ENCODE peak calls at places on chromosomes 3 and 15, in six cellular contexts. A is T-helper 9 cell, R is ureter, B is NCI-H1105, O is iPS DF 19.7, L is NCI-H1930. C is an unnamed sample.

GRCh38 chr3:98823791-98824190 is 60.7 kb downstream of the ST3GAL6 start:
- DNase-seq in A (no peak), R (no peak), B (no peak), O (no peak), L (no peak), C (no peak)

GRCh38 chr3:183455064-183455463 is 26.6 kb upstream of the MCF2L2 start:
- DNase-seq in A (no peak), R (no peak), B (no peak), O (no peak), L (peak; percentile 43), C (no peak)

GRCh38 chr3:16300881-16301359 is 35.9 kb downstream of the OXNAD1 start:
- DNase-seq in A (peak; percentile 23), R (no peak), B (no peak), O (no peak), L (no peak), C (no peak)

GRCh38 chr3:157175678-157176077 is 15.7 kb upstream of the CCNL1 start:
- DNase-seq in A (no peak), R (no peak), B (peak; percentile 22), O (no peak), L (no peak), C (no peak)

GRCh38 chr3:111739241-111739952 is 119.7 kb upstream of the PHLDB2 start:
- DNase-seq in A (no peak), R (no peak), B (no peak), O (no peak), L (no peak), C (no peak)

GRCh38 chr3:179666030-179666429 is 13.2 kb downstream of the USP13 start:
- DNase-seq in A (no peak), R (no peak), B (no peak), O (no peak), L (no peak), C (no peak)

GRCh38 chr15:64045774-64046346 is 425 bp downstream of the DAPK2 start:
- DNase-seq in A (peak; percentile 15), R (no peak), B (no peak), O (no peak), L (no peak), C (no peak)

GRCh38 chr3:8840556-8840955 is 71.1 kb upstream of the OXTR start:
- DNase-seq in A (no peak), R (no peak), B (no peak), O (no peak), L (no peak), C (no peak)

GRCh38 chr3:196968233-196969000 is at the start of gene PIGZ:
- DNase-seq in A (peak; percentile 12), R (no peak), B (peak; percentile 15), O (no peak), L (peak; percentile 31), C (no peak)

GRCh38 chr3:112734171-112734570 is 93.2 kb upstream of the CCDC80 start:
- DNase-seq in A (no peak), R (no peak), B (no peak), O (no peak), L (no peak), C (no peak)

GRCh38 chr3:12719984-12720656 is 38.9 kb downstream of the TMEM40 start:
- DNase-seq in A (peak; percentile 49), R (peak; percentile 79), B (peak; percentile 39), O (peak; percentile 45), L (peak; percentile 37), C (no peak)

GRCh38 chr3:51963951-51964451 is 3.3 kb downstream of the PCBP4 start:
- DNase-seq in A (no peak), R (no peak), B (no peak), O (no peak), L (no peak), C (no peak)

GRCh38 chr3:100993309-100993708 is at the start of gene ABI3BP:
- DNase-seq in A (no peak), R (peak; percentile 58), B (no peak), O (no peak), L (no peak), C (peak; percentile 84)

GRCh38 chr15:61447981-61448380 is 218.9 kb upstream of the RORA start:
- DNase-seq in A (no peak), R (no peak), B (no peak), O (no peak), L (no peak), C (no peak)

GRCh38 chr3:101077361-101078011 is 84.3 kb upstream of the ABI3BP start:
- DNase-seq in A (no peak), R (no peak), B (no peak), O (no peak), L (no peak), C (no peak)

C was measured in chondrocyte.